ENCODE peak calls at places on chromosomes 16 and 17, in five cellular contexts. X, U, D, Y and I are unnamed samples. For H3K9me3, the result is how much of the 10 kb centered on the place peaks cover.

GRCh38 chr16:4640572-4641305 is 16.1 kb downstream of the MGRN1 start:
- DNase-seq in D (no peak), X (no peak), U (no peak), Y (no peak), I (no peak)

GRCh38 chr16:60271382-60272180 is 1537.5 kb upstream of the GOT2 start:
- DNase-seq in U (no peak), X (no peak), Y (no peak), D (no peak), I (no peak)

GRCh38 chr16:25006504-25007055 is 8.6 kb downstream of the ARHGAP17 start:
- DNase-seq in X (peak), U (no peak), Y (no peak), D (no peak), I (peak)

GRCh38 chr16:30896203-30896889 is at the start of gene CTF1:
- DNase-seq in Y (no peak), X (peak), D (peak), U (peak), I (peak)

GRCh38 chr17:5629133-5629532 is 44.8 kb upstream of the NLRP1 start:
- DNase-seq in X (no peak), U (no peak), Y (no peak), D (no peak), I (no peak)

GRCh38 chr17:37060094-37060493 is 111.3 kb downstream of the AATF start:
- DNase-seq in X (no peak), U (no peak), D (no peak), Y (no peak), I (peak)

GRCh38 chr16:84136331-84137125 is 8.4 kb downstream of the HSDL1 start:
- DNase-seq in Y (no peak), X (no peak), D (no peak), U (no peak), I (peak)

GRCh38 chr16:54933281-54934150 is 2.9 kb downstream of the IRX5 start:
- DNase-seq in X (no peak), D (peak), Y (no peak), U (peak), I (no peak)

GRCh38 chr16:11207646-11208045 is 48.4 kb downstream of the SOCS1 start:
- DNase-seq in U (no peak), X (no peak), D (no peak), Y (no peak), I (no peak)

GRCh38 chr16:84194470-84195200 is 3.7 kb downstream of the ADAD2 start:
- DNase-seq in U (no peak), X (no peak), D (no peak), Y (no peak), I (no peak)

GRCh38 chr17:70622382-70623260 is 453.3 kb downstream of the KCNJ2 start:
- DNase-seq in Y (peak), D (peak), X (peak), U (peak), I (peak)

GRCh38 chr16:72094266-72094610 is 591 bp downstream of the DHX38 start:
- DNase-seq in X (no peak), D (no peak), Y (no peak), U (no peak), I (no peak)

GRCh38 chr16:14151256-14152030 is 80.3 kb downstream of the MRTFB start:
- DNase-seq in X (peak), U (no peak), D (no peak), Y (no peak), I (no peak)

GRCh38 chr16:68319185-68319908 is 8.5 kb downstream of the PRMT7 start:
- DNase-seq in Y (no peak), D (no peak), X (no peak), U (no peak), I (peak)

GRCh38 chr16:23147666-23148065 is 1.6 kb downstream of the USP31 start:
- DNase-seq in U (no peak), X (no peak), D (no peak), Y (no peak), I (no peak)

GRCh38 chr16:23145186-23145585 is 4.1 kb downstream of the USP31 start:
- DNase-seq in X (no peak), Y (no peak), U (peak), D (no peak), I (no peak)

GRCh38 chr16:23146877-23147601 is 2.2 kb downstream of the USP31 start:
- DNase-seq in X (no peak), Y (no peak), U (no peak), D (no peak), I (no peak)

GRCh38 chr16:23143391-23143790 is 5.9 kb downstream of the USP31 start:
- DNase-seq in D (no peak), Y (no peak), X (no peak), U (no peak), I (no peak)

GRCh38 chr16:23145608-23146007 is 3.6 kb downstream of the USP31 start:
- DNase-seq in D (no peak), Y (no peak), U (no peak), X (peak), I (peak)
- H2BK15ac ChIP-seq in D (no peak), Y (no peak), U (no peak), X (no peak), I (no peak)

GRCh38 chr17:79188679-79189078 is 114.1 kb downstream of the ENGASE start:
- DNase-seq in D (no peak), U (no peak), X (no peak), Y (no peak), I (no peak)
- H3K9me3 ChIP-seq in D (under half), U (under half), X (under half), Y (under half), I (under half)

GRCh38 chr17:19648475-19649406 is at the start of gene ALDH3A2:
- DNase-seq in Y (peak), U (peak), X (peak), D (peak), I (peak)

GRCh38 chr17:19646788-19647696 is 1.5 kb upstream of the ALDH3A2 start:
- DNase-seq in U (peak), Y (no peak), D (no peak), X (peak), I (no peak)

GRCh38 chr17:19647697-19648474 is 665 bp upstream of the ALDH3A2 start:
- DNase-seq in Y (no peak), U (peak), D (peak), X (peak), I (peak)

GRCh38 chr17:19644493-19645210 is 3.9 kb upstream of the ALDH3A2 start:
- DNase-seq in U (no peak), Y (no peak), D (no peak), X (no peak), I (no peak)

GRCh38 chr17:19645608-19646250 is 2.8 kb upstream of the ALDH3A2 start:
- DNase-seq in U (peak), X (peak), Y (no peak), D (peak), I (no peak)
- H2BK15ac ChIP-seq in U (no peak), X (no peak), Y (no peak), D (no peak), I (no peak)

GRCh38 chr16:17803625-17804410 is 333.1 kb upstream of the XYLT1 start:
- DNase-seq in Y (no peak), U (no peak), D (no peak), X (no peak), I (peak)

GRCh38 chr16:17802566-17802965 is 331.8 kb upstream of the XYLT1 start:
- DNase-seq in D (no peak), U (no peak), X (no peak), Y (no peak), I (peak)

GRCh38 chr16:17798721-17799120 is 328.0 kb upstream of the XYLT1 start:
- DNase-seq in U (no peak), Y (no peak), D (no peak), X (no peak), I (no peak)

DNA sequence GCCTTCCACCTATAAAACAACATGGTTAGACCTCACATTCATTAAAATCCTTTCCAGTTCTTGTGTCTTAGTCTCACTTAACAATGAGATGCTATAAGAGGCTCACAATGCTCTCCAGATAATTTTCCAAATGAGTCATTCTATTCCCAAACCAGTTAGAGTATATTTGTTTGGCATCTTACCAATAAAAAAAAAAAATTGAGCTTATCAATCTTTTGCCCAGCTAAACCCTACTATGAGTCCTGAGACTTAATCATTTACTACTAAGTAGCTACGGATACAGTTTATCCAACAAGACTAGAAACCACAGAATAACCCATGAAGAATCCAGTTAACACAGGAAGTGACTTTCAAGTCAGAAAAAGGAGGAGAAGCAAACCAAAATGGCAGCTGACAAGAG is 330.3 kb upstream of the XYLT1 start:
- DNase-seq in Y (no peak), X (no peak), U (no peak), D (no peak), I (peak)
- H3K9me3 ChIP-seq in Y (under half), X (under half), U (under half), D (under half), I (under half)

DNA sequence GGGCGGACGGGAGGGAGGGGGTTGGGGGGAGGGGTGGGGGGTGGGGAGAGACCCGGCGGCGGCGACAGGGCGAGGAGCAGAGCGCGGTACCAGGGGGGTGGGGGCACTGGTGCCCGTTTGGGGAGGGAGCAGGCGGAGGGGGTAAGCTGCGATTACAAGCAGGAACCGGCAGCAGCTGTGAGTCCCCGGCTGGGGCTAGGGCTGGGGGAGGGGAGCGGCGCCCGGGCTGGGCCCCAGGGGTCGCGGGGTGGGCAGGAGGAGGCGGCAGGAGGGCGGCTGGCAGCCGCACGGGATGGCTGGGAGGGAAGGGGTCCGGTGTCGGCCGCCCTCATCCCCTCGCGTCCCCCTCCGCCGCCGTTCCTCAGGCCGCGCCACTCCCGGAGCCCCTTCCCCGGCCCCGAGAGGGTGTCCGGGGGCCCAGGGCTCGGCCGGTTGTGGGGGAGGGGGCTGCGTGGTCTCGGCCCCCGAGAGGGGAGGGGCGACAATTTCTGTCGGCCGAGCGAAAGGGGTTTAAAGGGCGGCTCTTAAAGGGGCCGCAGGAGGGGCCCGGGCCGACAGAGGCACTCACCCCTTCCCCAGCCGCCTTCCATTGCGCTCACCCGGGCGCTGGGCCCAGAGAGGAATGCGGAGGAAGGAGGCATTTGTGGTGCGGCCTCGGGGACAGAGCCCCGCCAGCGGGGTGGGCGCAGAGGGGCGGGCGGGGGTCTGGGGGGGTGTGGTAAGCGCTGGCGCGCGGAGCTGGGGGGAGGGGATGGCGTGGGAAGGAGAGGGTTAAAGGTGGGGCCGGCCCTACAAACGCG is at the start of gene TBKBP1:
- DNase-seq in U (peak), X (peak), Y (peak), D (peak), I (peak)
- H2BK15ac ChIP-seq in U (no peak), X (peak), Y (peak), D (peak), I (no peak)

GRCh38 chr16:66429290-66429962 is 2.3 kb downstream of the BEAN1 start:
- DNase-seq in U (no peak), D (no peak), X (no peak), Y (no peak), I (no peak)
- H3K9me3 ChIP-seq in U (under half), D (under half), X (under half), Y (under half), I (under half)

GRCh38 chr17:44363613-44364159 is at the start of gene FAM171A2:
- DNase-seq in D (peak), Y (no peak), X (peak), U (peak), I (peak)
- H2BK15ac ChIP-seq in D (peak), Y (no peak), X (peak), U (no peak), I (no peak)